ENCODE peak calls at places on chromosomes 16 and 17, in six cellular contexts. A, C, P, W, G and X are unnamed samples.

GRCh38 chr16:47046726-47047602 is 73.5 kb upstream of the DNAJA2 start:
- DNase-seq in W (no peak), C (no peak), P (no peak), A (no peak), G (no peak), X (no peak)

GRCh38 chr17:79916991-79917901 is 78.0 kb upstream of the CBX4 start:
- DNase-seq in P (no peak), C (no peak), W (peak; percentile 40), A (no peak), G (no peak), X (no peak)

GRCh38 chr17:40331743-40332641 is 23.0 kb downstream of the RARA start:
- DNase-seq in A (peak; percentile 83), C (no peak), G (peak; percentile 93), W (peak; percentile 92), P (no peak), X (peak; percentile 93)

GRCh38 chr17:47358652-47359051 is 34.9 kb downstream of the EFCAB13 start:
- DNase-seq in W (no peak), P (no peak), C (no peak), A (no peak), G (no peak), X (no peak)

GRCh38 chr17:7060165-7060890 is 16.4 kb upstream of the SLC16A11 start:
- DNase-seq in G (no peak), C (no peak), P (no peak), A (no peak), W (no peak), X (no peak)

GRCh38 chr16:726438-727290 is at the start of the genes CCDC78 and HAGHL:
- DNase-seq in G (peak; percentile 67), C (peak; percentile 50), P (peak; percentile 86), A (no peak), W (peak; percentile 75), X (peak; percentile 58)

GRCh38 chr16:19559242-19559910 is 3.9 kb downstream of the VPS35L start:
- DNase-seq in P (peak; percentile 71), A (no peak), C (peak; percentile 52), G (no peak), W (no peak), X (no peak)

GRCh38 chr17:64063088-64063487 is 42.7 kb upstream of the ICAM2 start:
- DNase-seq in A (no peak), W (no peak), C (no peak), G (no peak), P (no peak), X (no peak)

GRCh38 chr17:8800656-8801055 is 1.5 kb upstream of the MFSD6L start:
- DNase-seq in A (no peak), P (no peak), C (no peak), G (no peak), W (no peak), X (no peak)

GRCh38 chr17:4679652-4680051 is 24.3 kb downstream of the PELP1 start:
- DNase-seq in W (no peak), A (no peak), P (no peak), G (no peak), C (no peak), X (no peak)

GRCh38 chr17:30586818-30587595 is 109.8 kb downstream of the GOSR1 start:
- DNase-seq in C (no peak), G (no peak), A (no peak), P (no peak), W (no peak), X (no peak)

GRCh38 chr16:80369559-80369958 is 171.2 kb upstream of the DYNLRB2 start:
- DNase-seq in P (peak; percentile 84), C (no peak), W (no peak), G (no peak), A (no peak), X (peak; percentile 16)

GRCh38 chr17:74245145-74245817 is 28.8 kb upstream of the DNAI2 start:
- DNase-seq in W (no peak), P (peak; percentile 91), G (no peak), C (no peak), A (no peak), X (no peak)

GRCh38 chr16:29007865-29008593 is 23.2 kb downstream of the LAT start:
- DNase-seq in C (peak; percentile 75), G (no peak), P (no peak), A (no peak), W (no peak), X (no peak)

GRCh38 chr17:28166478-28166877 is 124.0 kb downstream of the NLK start:
- DNase-seq in G (no peak), A (no peak), P (no peak), C (no peak), W (no peak), X (no peak)

GRCh38 chr16:67395105-67395457 is 1.8 kb upstream of the TPPP3 start:
- DNase-seq in A (no peak), G (no peak), C (no peak), P (no peak), W (no peak), X (no peak)
- H3K4me1 ChIP-seq in A (peaks cover 6% of the 10 kb centered on the region), G (peaks cover 85% of the 10 kb centered on the region), C (peaks cover 15% of the 10 kb centered on the region), P (peaks cover 47% of the 10 kb centered on the region), W (peaks cover 81% of the 10 kb centered on the region), X (peaks cover 63% of the 10 kb centered on the region)

DNA sequence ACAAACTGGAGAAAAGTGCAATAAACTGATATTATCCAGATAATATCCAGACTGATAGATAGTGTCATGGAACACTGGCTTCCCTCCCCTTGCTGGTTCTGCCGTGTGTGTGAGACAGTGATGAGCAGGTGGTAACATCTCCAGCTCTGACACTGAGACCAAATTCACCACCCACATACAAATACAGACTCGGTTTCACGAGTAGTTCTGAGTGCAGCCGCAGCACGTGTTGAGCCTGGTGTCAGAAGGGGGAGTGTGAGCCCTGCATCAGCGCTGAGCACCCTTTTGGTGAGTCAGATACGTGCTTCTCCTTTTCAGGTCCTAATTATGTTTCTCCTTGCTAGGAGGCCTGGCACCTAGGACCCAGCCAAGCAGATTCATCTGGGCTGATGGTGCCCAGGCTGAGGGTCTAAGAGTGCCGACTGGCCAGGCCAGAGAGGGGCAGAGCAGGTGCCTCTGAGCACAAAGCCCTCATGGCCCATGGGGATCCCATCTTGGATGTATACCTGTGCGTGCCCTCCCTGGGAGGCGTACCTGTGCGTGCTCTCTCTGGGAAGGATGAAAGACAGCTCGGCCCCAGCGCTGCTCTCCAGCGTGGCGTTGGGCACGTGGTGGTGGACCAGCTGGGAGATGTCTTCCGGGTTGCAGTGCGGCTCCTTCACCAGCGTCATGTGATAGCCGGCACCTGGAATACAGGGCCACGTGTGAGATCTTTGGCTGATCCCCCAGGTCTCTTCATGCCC is 27.3 kb upstream of the RNPS1 start:
- DNase-seq in A (no peak), P (no peak), W (no peak), C (no peak), G (no peak), X (no peak)
- H3K27me3 ChIP-seq in A (no peaks in the 10 kb centered on the region), P (no peaks in the 10 kb centered on the region), W (no peaks in the 10 kb centered on the region), C (no peaks in the 10 kb centered on the region), G (no peaks in the 10 kb centered on the region), X (no peaks in the 10 kb centered on the region)

GRCh38 chr17:75366432-75366831 is 39.0 kb downstream of the GRB2 start:
- DNase-seq in C (no peak), W (no peak), P (no peak), A (no peak), G (no peak), X (peak; percentile 39)

GRCh38 chr17:75365009-75365930 is 40.2 kb downstream of the GRB2 start:
- DNase-seq in W (no peak), C (no peak), G (no peak), P (peak; percentile 21), A (no peak), X (no peak)

GRCh38 chr17:75365931-75366275 is 39.6 kb downstream of the GRB2 start:
- DNase-seq in A (no peak), P (no peak), C (no peak), W (no peak), G (no peak), X (no peak)

GRCh38 chr17:75370288-75370687 is 35.2 kb downstream of the GRB2 start:
- DNase-seq in G (peak; percentile 36), P (no peak), A (peak; percentile 33), C (no peak), W (no peak), X (peak; percentile 36)

DNA sequence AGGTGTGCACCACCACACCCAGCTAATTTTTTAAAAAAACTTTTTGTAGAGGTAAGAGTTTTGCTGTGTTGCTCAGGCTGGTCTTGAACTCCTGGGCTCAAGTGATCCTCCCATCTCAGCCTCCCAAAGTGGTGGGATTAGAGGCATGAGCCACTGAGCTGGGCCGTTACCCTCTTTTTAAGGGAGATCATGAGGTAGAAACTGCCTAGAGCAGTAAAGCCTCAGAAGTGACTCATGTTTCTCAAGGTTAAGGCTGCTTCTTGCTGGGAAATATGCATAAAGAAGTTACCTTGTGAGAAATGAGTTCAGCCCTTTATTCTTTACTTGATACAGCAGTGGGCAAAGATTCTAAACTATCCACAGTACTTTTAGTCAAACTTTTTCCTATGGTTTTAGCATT is 38.2 kb downstream of the GRB2 start:
- DNase-seq in P (no peak), A (no peak), W (no peak), C (no peak), G (no peak), X (no peak)
- H3K4me1 ChIP-seq in P (peaks cover 35% of the 10 kb centered on the region), A (peaks cover 41% of the 10 kb centered on the region), W (peaks cover 95% of the 10 kb centered on the region), C (peaks cover 96% of the 10 kb centered on the region), G (peaks cover 92% of the 10 kb centered on the region), X (peaks cover 53% of the 10 kb centered on the region)

GRCh38 chr16:49793244-49793643 is 62.7 kb downstream of the ZNF423 start:
- DNase-seq in A (no peak), P (no peak), C (no peak), G (no peak), W (no peak), X (no peak)
- H3K27me3 ChIP-seq in A (no peaks in the 10 kb centered on the region), P (no peaks in the 10 kb centered on the region), C (no peaks in the 10 kb centered on the region), G (peaks cover 21% of the 10 kb centered on the region), W (no peaks in the 10 kb centered on the region), X (no peaks in the 10 kb centered on the region)